ENCODE peak calls at places on chromosomes 3 and 15, in seven cellular contexts. L, F, A, Z, W, V and N are unnamed samples.

GRCh38 chr15:90650956-90651689 is 66.0 kb upstream of the BLM start:
- DNase-seq in A (no peak), W (peak; percentile 66), L (no peak), Z (no peak), F (no peak), V (no peak), N (no peak)

GRCh38 chr3:112089956-112090898 is 4.0 kb downstream of the C3orf52 start:
- DNase-seq in Z (no peak), F (no peak), V (no peak), A (peak; percentile 74), W (no peak), L (no peak), N (no peak)

GRCh38 chr15:74384566-74385441 is 17.4 kb upstream of the CYP11A1 start:
- DNase-seq in V (no peak), A (peak; percentile 18), F (no peak), Z (no peak), W (no peak), L (peak; percentile 78), N (no peak)

GRCh38 chr15:70569718-70570231 is 193.6 kb downstream of the UACA start:
- DNase-seq in F (no peak), A (peak; percentile 84), V (peak; percentile 7), W (no peak), L (no peak), Z (no peak), N (no peak)

GRCh38 chr15:34583399-34584320 is at the start of gene GOLGA8B:
- DNase-seq in Z (peak; percentile 93), A (peak; percentile 88), V (peak; percentile 93), W (peak; percentile 84), F (peak; percentile 33), L (peak; percentile 80), N (peak; percentile 73)

GRCh38 chr15:68318008-68318835 is 40.7 kb downstream of the FEM1B start:
- DNase-seq in V (peak; percentile 33), W (peak; percentile 34), A (no peak), L (no peak), F (no peak), Z (no peak), N (no peak)

GRCh38 chr3:147483578-147483977 is 74.4 kb downstream of the ZIC1 start:
- DNase-seq in A (no peak), Z (no peak), W (no peak), V (no peak), L (no peak), F (no peak), N (no peak)

GRCh38 chr3:32869513-32870047 is 51.8 kb downstream of the TRIM71 start:
- DNase-seq in W (no peak), Z (peak; percentile 88), A (no peak), L (no peak), V (peak; percentile 99), F (no peak), N (no peak)

GRCh38 chr3:34107669-34108068 is 309.2 kb downstream of the PDCD6IP start:
- DNase-seq in W (no peak), Z (no peak), A (no peak), F (no peak), L (no peak), V (no peak), N (no peak)

GRCh38 chr15:81002254-81003022 is 1.7 kb downstream of the TLNRD1 start:
- DNase-seq in A (peak; percentile 39), Z (peak; percentile 57), V (peak; percentile 73), W (peak; percentile 82), F (no peak), L (no peak), N (no peak)

GRCh38 chr3:88661433-88661824 is 446.0 kb upstream of the EPHA3 start:
- DNase-seq in V (no peak), Z (no peak), F (no peak), W (no peak), L (no peak), A (no peak), N (no peak)

GRCh38 chr15:69232144-69232543 is 66.6 kb upstream of the PAQR5 start:
- DNase-seq in V (no peak), L (no peak), F (no peak), Z (no peak), W (no peak), A (peak; percentile 10), N (no peak)

GRCh38 chr15:54033954-54034458 is 55.8 kb downstream of the UNC13C start:
- DNase-seq in Z (no peak), W (no peak), V (no peak), L (no peak), F (no peak), A (no peak), N (no peak)

GRCh38 chr3:51686512-51687215 is 15.6 kb downstream of the TEX264 start:
- DNase-seq in A (no peak), V (no peak), W (peak; percentile 89), L (peak; percentile 68), F (no peak), Z (no peak), N (no peak)

GRCh38 chr3:73719877-73720276 is 95.1 kb upstream of the PDZRN3 start:
- DNase-seq in F (no peak), A (no peak), V (no peak), L (no peak), Z (no peak), W (no peak), N (no peak)

GRCh38 chr3:125045965-125046364 is 9.8 kb downstream of the HEG1 start:
- DNase-seq in Z (no peak), W (no peak), V (no peak), A (no peak), L (no peak), F (no peak), N (no peak)

GRCh38 chr15:84633311-84634227 is 20.5 kb downstream of the WDR73 start:
- DNase-seq in V (peak; percentile 89), L (peak; percentile 23), W (peak; percentile 90), F (peak; percentile 67), A (peak; percentile 85), Z (peak; percentile 64), N (peak; percentile 62)

GRCh38 chr3:141603473-141604035 is 116.7 kb downstream of the RASA2 start:
- DNase-seq in V (no peak), Z (no peak), W (no peak), F (no peak), A (no peak), L (no peak), N (no peak)

GRCh38 chr3:14329116-14329830 is 73.1 kb upstream of the SLC6A6 start:
- DNase-seq in Z (peak; percentile 81), F (no peak), V (peak; percentile 77), W (no peak), L (no peak), A (peak; percentile 23), N (no peak)

GRCh38 chr15:56468271-56468912 is 3.5 kb upstream of the MNS1 start:
- DNase-seq in L (no peak), F (no peak), V (no peak), Z (no peak), A (no peak), W (no peak), N (no peak)

GRCh38 chr3:38805765-38806386 is 10.1 kb downstream of the SCN10A start:
- DNase-seq in V (peak; percentile 93), W (no peak), L (peak; percentile 25), F (no peak), Z (peak; percentile 92), A (peak; percentile 80), N (no peak)

GRCh38 chr3:5188419-5189405 is 1.2 kb downstream of the EDEM1 start:
- DNase-seq in L (no peak), A (peak; percentile 39), V (peak; percentile 74), W (no peak), Z (peak; percentile 22), F (no peak), N (no peak)

GRCh38 chr15:49037546-49037940 is 8.7 kb downstream of the SECISBP2L start:
- DNase-seq in A (no peak), L (no peak), V (no peak), F (no peak), Z (no peak), W (no peak), N (no peak)

GRCh38 chr3:35448681-35449080 is 190.6 kb upstream of the ARPP21 start:
- DNase-seq in W (no peak), A (no peak), L (no peak), F (no peak), V (no peak), Z (no peak), N (no peak)

GRCh38 chr3:133561682-133562081 is 11.8 kb upstream of the CDV3 start:
- DNase-seq in L (no peak), W (no peak), V (no peak), F (no peak), A (no peak), Z (no peak), N (no peak)

GRCh38 chr3:183328164-183328563 is 75.1 kb downstream of the B3GNT5 start:
- DNase-seq in V (no peak), Z (no peak), W (no peak), L (no peak), F (no peak), A (no peak), N (no peak)

GRCh38 chr3:38153986-38154608 is 11.2 kb upstream of the OXSR1 start:
- DNase-seq in L (no peak), F (no peak), A (peak; percentile 65), V (no peak), Z (no peak), W (no peak), N (no peak)

GRCh38 chr15:95839367-95839782 is 491.1 kb upstream of the NR2F2 start:
- DNase-seq in F (no peak), L (no peak), W (no peak), V (no peak), A (no peak), Z (no peak), N (no peak)

GRCh38 chr3:183481582-183481981 is 53.2 kb upstream of the MCF2L2 start:
- DNase-seq in A (no peak), L (no peak), Z (no peak), F (no peak), V (peak; percentile 15), W (no peak), N (no peak)

GRCh38 chr3:66036586-66037061 is 2.1 kb downstream of the MAGI1 start:
- DNase-seq in F (no peak), W (no peak), V (peak; percentile 84), A (no peak), Z (peak; percentile 41), L (no peak), N (no peak)

GRCh38 chr3:41881233-41881821 is 80.6 kb downstream of the ULK4 start:
- DNase-seq in L (peak; percentile 9), Z (no peak), V (no peak), W (no peak), A (peak; percentile 41), F (no peak), N (no peak)

GRCh38 chr3:149390772-149391212 is 13.3 kb upstream of the TM4SF1 start:
- DNase-seq in V (no peak), A (peak; percentile 48), L (no peak), W (no peak), Z (no peak), F (no peak), N (no peak)

GRCh38 chr15:24971772-24972171 is 17.0 kb downstream of the SNRPN start:
- DNase-seq in Z (no peak), L (no peak), A (no peak), W (no peak), V (no peak), F (no peak), N (no peak)

GRCh38 chr3:186110975-186111974 is 2.4 kb upstream of the ETV5 start:
- DNase-seq in L (no peak), A (no peak), F (no peak), V (no peak), W (no peak), Z (no peak), N (no peak)

GRCh38 chr15:76866008-76866407 is 39.1 kb downstream of the SCAPER start:
- DNase-seq in W (no peak), L (no peak), A (no peak), Z (no peak), V (no peak), F (no peak), N (no peak)